ENCODE peak calls at places on chromosomes 7 and 10, in eight cellular contexts. One of them, this sample, is unnamed.

GRCh38 chr7:74002474-74003017 is 25.4 kb upstream of the ELN start:
- DNase-seq in PC-9: peak; percentile 57
- DNase-seq in A549: peak; percentile 88
- DNase-seq in lung: no peak
- DNase-seq in upper lobe of right lung: peak; percentile 78
- DNase-seq in suprapubic skin: no peak
- DNase-seq in tibial artery: peak; percentile 65
- DNase-seq in esophagus squamous epithelium: no peak
- DNase-seq in this sample: no peak

GRCh38 chr7:134394046-134394445 is 64.9 kb downstream of the AKR1B1 start:
- DNase-seq in lung: no peak
- DNase-seq in PC-9: no peak
- DNase-seq in esophagus squamous epithelium: no peak
- DNase-seq in tibial artery: no peak
- DNase-seq in upper lobe of right lung: no peak
- DNase-seq in suprapubic skin: no peak
- DNase-seq in A549: no peak
- DNase-seq in this sample: no peak

GRCh38 chr10:31186225-31187010 is 132.6 kb upstream of the ZEB1 start:
- DNase-seq in esophagus squamous epithelium: no peak
- DNase-seq in suprapubic skin: no peak
- DNase-seq in upper lobe of right lung: no peak
- DNase-seq in lung: no peak
- DNase-seq in tibial artery: no peak
- DNase-seq in PC-9: peak; percentile 42
- DNase-seq in A549: no peak
- DNase-seq in this sample: no peak

GRCh38 chr7:34107306-34107705 is 202.0 kb downstream of the BMPER start:
- DNase-seq in A549: no peak
- DNase-seq in tibial artery: peak; percentile 33
- DNase-seq in esophagus squamous epithelium: no peak
- DNase-seq in PC-9: no peak
- DNase-seq in lung: no peak
- DNase-seq in suprapubic skin: no peak
- DNase-seq in upper lobe of right lung: no peak
- DNase-seq in this sample: no peak

GRCh38 chr10:59465089-59465488 is 102.7 kb upstream of the FAM13C start:
- DNase-seq in lung: no peak
- DNase-seq in tibial artery: no peak
- DNase-seq in PC-9: no peak
- DNase-seq in A549: no peak
- DNase-seq in esophagus squamous epithelium: no peak
- DNase-seq in suprapubic skin: no peak
- DNase-seq in upper lobe of right lung: no peak
- DNase-seq in this sample: no peak

GRCh38 chr10:122052702-122053101 is 63.7 kb downstream of the TACC2 start:
- DNase-seq in tibial artery: no peak
- DNase-seq in lung: no peak
- DNase-seq in PC-9: no peak
- DNase-seq in esophagus squamous epithelium: no peak
- DNase-seq in upper lobe of right lung: peak; percentile 13
- DNase-seq in A549: no peak
- DNase-seq in suprapubic skin: no peak
- DNase-seq in this sample: no peak

GRCh38 chr7:12475362-12476063 is 71.8 kb upstream of the VWDE start:
- DNase-seq in tibial artery: no peak
- DNase-seq in esophagus squamous epithelium: no peak
- DNase-seq in suprapubic skin: no peak
- DNase-seq in upper lobe of right lung: no peak
- DNase-seq in A549: no peak
- DNase-seq in PC-9: peak; percentile 51
- DNase-seq in lung: no peak
- DNase-seq in this sample: no peak

GRCh38 chr7:30789334-30789711 is 18.1 kb downstream of the MINDY4 start:
- DNase-seq in upper lobe of right lung: no peak
- DNase-seq in lung: no peak
- DNase-seq in esophagus squamous epithelium: no peak
- DNase-seq in PC-9: no peak
- DNase-seq in A549: no peak
- DNase-seq in tibial artery: peak; percentile 72
- DNase-seq in suprapubic skin: no peak
- DNase-seq in this sample: peak; percentile 77

GRCh38 chr10:13390604-13391522 is 42.8 kb upstream of the SEPHS1 start:
- DNase-seq in upper lobe of right lung: no peak
- DNase-seq in lung: no peak
- DNase-seq in suprapubic skin: no peak
- DNase-seq in esophagus squamous epithelium: no peak
- DNase-seq in tibial artery: peak; percentile 28
- DNase-seq in A549: no peak
- DNase-seq in PC-9: no peak
- DNase-seq in this sample: no peak

DNA sequence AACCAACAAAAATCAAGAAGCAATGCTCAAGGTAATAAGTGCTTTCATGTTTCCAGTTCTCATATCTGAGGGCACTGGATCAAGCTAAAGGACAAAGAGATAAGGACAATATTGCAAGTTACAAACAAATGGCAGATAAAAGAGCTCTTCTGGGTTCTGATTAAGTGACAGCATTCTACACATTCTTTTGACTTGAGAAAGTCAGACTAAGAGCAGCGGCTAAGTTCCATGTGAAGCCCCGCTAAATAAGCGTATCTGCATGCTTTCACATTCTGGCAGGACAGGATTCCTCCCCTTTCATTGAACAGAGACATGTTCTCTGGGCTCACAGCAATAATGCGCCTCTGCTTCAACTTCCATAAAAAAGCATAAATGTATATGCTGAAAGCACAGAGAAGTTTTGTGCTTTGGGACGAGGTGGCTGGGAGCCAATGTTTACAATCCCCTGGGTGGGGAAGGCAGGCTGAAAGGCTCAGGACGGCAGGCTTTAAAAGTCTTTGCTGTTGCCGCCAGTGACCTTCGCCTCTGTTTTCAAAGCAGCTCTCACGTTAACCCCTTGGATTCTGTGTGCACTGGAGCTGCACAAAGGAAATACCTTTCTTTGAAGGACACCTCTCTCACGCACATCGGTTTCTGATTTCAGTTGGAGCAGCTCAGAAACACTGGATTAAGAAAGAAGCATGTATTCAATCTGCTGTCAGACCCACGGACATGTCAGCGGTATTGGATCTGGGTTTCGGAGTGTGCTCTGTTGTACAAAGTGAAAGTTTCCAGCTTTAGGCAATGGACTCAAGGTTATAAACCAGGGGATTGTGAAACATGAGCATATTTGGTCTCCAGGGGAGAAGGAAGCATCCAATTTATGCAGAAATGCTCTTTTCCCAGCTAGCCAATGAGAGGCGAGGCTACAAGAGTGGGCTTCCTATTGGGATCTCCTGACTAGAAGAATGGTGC is 105.4 kb upstream of the FAM133B start:
- DNase-seq in PC-9: peak; percentile 78
- DNase-seq in tibial artery: no peak
- DNase-seq in suprapubic skin: peak; percentile 63
- DNase-seq in esophagus squamous epithelium: no peak
- DNase-seq in upper lobe of right lung: no peak
- DNase-seq in lung: peak; percentile 44
- DNase-seq in A549: peak; percentile 36
- DNase-seq in this sample: no peak
- H3K4me1 ChIP-seq in PC-9: peaks cover 6% of the 10 kb centered on the region
- H3K4me1 ChIP-seq in tibial artery: no peaks in the 10 kb centered on the region
- H3K4me1 ChIP-seq in suprapubic skin: peaks cover 26% of the 10 kb centered on the region
- H3K4me1 ChIP-seq in esophagus squamous epithelium: peaks cover 40% of the 10 kb centered on the region
- H3K4me1 ChIP-seq in upper lobe of right lung: peaks cover 18% of the 10 kb centered on the region
- H3K4me1 ChIP-seq in lung: peaks cover 8% of the 10 kb centered on the region
- H3K4me1 ChIP-seq in A549: peaks cover 72% of the 10 kb centered on the region
- H3K4me1 ChIP-seq in this sample: no peaks in the 10 kb centered on the region

GRCh38 chr7:108653526-108653925 is 83.9 kb downstream of the DNAJB9 start:
- DNase-seq in esophagus squamous epithelium: no peak
- DNase-seq in upper lobe of right lung: no peak
- DNase-seq in PC-9: no peak
- DNase-seq in suprapubic skin: no peak
- DNase-seq in tibial artery: no peak
- DNase-seq in A549: no peak
- DNase-seq in lung: no peak
- DNase-seq in this sample: no peak

GRCh38 chr7:108652886-108653285 is 83.2 kb downstream of the DNAJB9 start:
- DNase-seq in esophagus squamous epithelium: no peak
- DNase-seq in tibial artery: no peak
- DNase-seq in lung: no peak
- DNase-seq in A549: no peak
- DNase-seq in suprapubic skin: no peak
- DNase-seq in PC-9: no peak
- DNase-seq in upper lobe of right lung: no peak
- DNase-seq in this sample: no peak

DNA sequence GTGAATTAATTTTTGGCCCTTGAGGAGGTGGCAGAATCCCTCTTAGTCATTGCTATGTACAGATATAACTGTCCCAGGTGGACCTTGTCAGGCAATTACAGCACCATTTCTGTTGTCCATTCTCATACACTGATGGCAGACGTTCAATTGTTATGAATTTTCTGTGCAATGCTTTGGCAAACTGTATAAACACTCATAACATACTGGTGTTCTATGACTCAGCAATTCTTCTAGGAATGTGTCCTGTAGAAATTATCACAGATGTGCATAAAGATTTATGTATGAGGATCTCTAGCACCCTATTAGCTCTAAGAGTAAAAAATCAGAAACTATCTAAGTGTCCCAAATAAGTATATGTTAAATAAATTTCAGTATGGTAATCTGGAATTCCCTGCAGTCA is 80.8 kb downstream of the DNAJB9 start:
- DNase-seq in A549: no peak
- DNase-seq in upper lobe of right lung: no peak
- DNase-seq in PC-9: no peak
- DNase-seq in suprapubic skin: no peak
- DNase-seq in tibial artery: no peak
- DNase-seq in esophagus squamous epithelium: no peak
- DNase-seq in lung: no peak
- DNase-seq in this sample: no peak
- H3K27ac ChIP-seq in A549: peak overlapping the region; percentile 70
- H3K27ac ChIP-seq in upper lobe of right lung: no peak overlapping the region
- H3K27ac ChIP-seq in PC-9: no peak overlapping the region
- H3K27ac ChIP-seq in suprapubic skin: no peak overlapping the region
- H3K27ac ChIP-seq in tibial artery: no peak overlapping the region
- H3K27ac ChIP-seq in esophagus squamous epithelium: no peak overlapping the region
- H3K27ac ChIP-seq in lung: no peak overlapping the region
- H3K27ac ChIP-seq in this sample: no peak overlapping the region

GRCh38 chr10:34731213-34731612 is 83.9 kb downstream of the PARD3 start:
- DNase-seq in lung: no peak
- DNase-seq in PC-9: no peak
- DNase-seq in suprapubic skin: no peak
- DNase-seq in upper lobe of right lung: no peak
- DNase-seq in esophagus squamous epithelium: no peak
- DNase-seq in tibial artery: no peak
- DNase-seq in A549: no peak
- DNase-seq in this sample: no peak
- H3K4me1 ChIP-seq in lung: peaks cover 13% of the 10 kb centered on the region
- H3K4me1 ChIP-seq in PC-9: peaks cover 45% of the 10 kb centered on the region
- H3K4me1 ChIP-seq in suprapubic skin: peaks cover 53% of the 10 kb centered on the region
- H3K4me1 ChIP-seq in upper lobe of right lung: peaks cover 21% of the 10 kb centered on the region
- H3K4me1 ChIP-seq in esophagus squamous epithelium: peaks cover 92% of the 10 kb centered on the region
- H3K4me1 ChIP-seq in tibial artery: no peaks in the 10 kb centered on the region
- H3K4me1 ChIP-seq in A549: peaks cover 79% of the 10 kb centered on the region
- H3K4me1 ChIP-seq in this sample: peaks cover 2% of the 10 kb centered on the region

DNA sequence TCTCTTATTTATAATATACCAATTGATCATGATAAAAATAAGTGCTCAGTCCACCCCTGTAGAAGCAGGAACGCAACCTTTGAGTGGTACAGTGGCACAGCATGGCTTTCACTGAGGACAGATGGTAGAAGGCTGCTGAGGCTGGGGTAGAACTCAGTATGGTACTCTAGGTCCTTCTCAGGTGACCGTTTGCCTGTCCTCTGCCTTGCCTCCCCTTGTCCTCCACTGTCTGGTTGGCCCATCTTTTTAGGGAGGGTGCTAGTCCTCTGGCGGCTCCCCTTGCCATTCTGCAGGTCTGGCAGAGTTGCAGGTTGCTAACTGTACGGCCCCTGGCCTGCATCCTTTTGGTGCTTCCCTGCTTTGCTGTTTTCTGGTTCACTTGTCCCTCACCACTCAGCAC is 27.3 kb downstream of the SLC18A2 start:
- DNase-seq in upper lobe of right lung: no peak
- DNase-seq in PC-9: no peak
- DNase-seq in tibial artery: no peak
- DNase-seq in suprapubic skin: no peak
- DNase-seq in lung: no peak
- DNase-seq in esophagus squamous epithelium: no peak
- DNase-seq in A549: no peak
- DNase-seq in this sample: no peak
- H3K27ac ChIP-seq in upper lobe of right lung: no peak overlapping the region
- H3K27ac ChIP-seq in PC-9: no peak overlapping the region
- H3K27ac ChIP-seq in tibial artery: no peak overlapping the region
- H3K27ac ChIP-seq in suprapubic skin: no peak overlapping the region
- H3K27ac ChIP-seq in lung: no peak overlapping the region
- H3K27ac ChIP-seq in esophagus squamous epithelium: no peak overlapping the region
- H3K27ac ChIP-seq in A549: no peak overlapping the region
- H3K27ac ChIP-seq in this sample: no peak overlapping the region

DNA sequence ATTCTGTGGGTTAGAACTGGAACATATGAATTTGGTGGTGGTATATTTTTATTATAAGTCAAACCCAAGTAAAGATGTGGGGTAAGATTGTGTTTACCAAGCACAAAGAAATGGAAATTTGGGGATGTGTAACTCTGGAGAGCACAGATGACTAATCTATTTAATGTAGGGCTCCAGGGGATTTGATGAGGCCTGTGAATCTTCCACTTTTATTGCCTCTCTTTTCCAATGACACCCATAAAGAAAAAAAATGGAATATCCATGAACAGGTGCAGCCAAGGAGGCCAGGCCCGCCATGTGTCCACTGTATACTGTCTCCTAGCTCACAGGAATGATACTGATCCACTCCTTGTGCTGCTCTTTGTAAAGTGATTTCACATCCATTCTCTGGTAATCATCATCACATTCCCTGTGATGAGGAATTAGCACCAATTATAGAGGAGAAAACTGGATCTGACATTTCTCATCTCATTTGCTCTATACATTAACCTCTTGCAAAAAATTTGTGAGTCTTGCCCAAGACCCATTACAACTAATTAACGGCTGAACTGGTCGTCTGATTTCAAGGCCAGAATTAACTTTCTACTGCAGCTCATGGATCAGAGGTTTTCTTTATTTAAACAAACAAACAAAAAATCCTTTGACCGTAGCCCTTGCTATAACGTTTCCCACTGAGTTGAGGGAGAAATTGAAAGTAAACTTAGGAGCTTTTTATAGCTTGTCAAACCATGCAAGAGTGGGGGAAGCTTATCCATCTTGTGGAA is 3.0 kb downstream of the SRGN start:
- DNase-seq in tibial artery: no peak
- DNase-seq in upper lobe of right lung: no peak
- DNase-seq in suprapubic skin: no peak
- DNase-seq in lung: no peak
- DNase-seq in esophagus squamous epithelium: no peak
- DNase-seq in A549: no peak
- DNase-seq in PC-9: no peak
- DNase-seq in this sample: no peak
- H3K4me1 ChIP-seq in tibial artery: no peaks in the 10 kb centered on the region
- H3K4me1 ChIP-seq in upper lobe of right lung: peaks cover 22% of the 10 kb centered on the region
- H3K4me1 ChIP-seq in suprapubic skin: peaks cover 10% of the 10 kb centered on the region
- H3K4me1 ChIP-seq in lung: no peaks in the 10 kb centered on the region
- H3K4me1 ChIP-seq in esophagus squamous epithelium: peaks cover 22% of the 10 kb centered on the region
- H3K4me1 ChIP-seq in A549: peaks cover 5% of the 10 kb centered on the region
- H3K4me1 ChIP-seq in PC-9: peaks cover 7% of the 10 kb centered on the region
- H3K4me1 ChIP-seq in this sample: peaks cover 13% of the 10 kb centered on the region

GRCh38 chr7:139095194-139095659 is 14.3 kb downstream of the ZC3HAV1 start:
- DNase-seq in A549: no peak
- DNase-seq in esophagus squamous epithelium: peak; percentile 9
- DNase-seq in lung: no peak
- DNase-seq in upper lobe of right lung: no peak
- DNase-seq in suprapubic skin: no peak
- DNase-seq in PC-9: no peak
- DNase-seq in tibial artery: peak; percentile 27
- DNase-seq in this sample: no peak
- H3K27ac ChIP-seq in A549: no peak overlapping the region
- H3K27ac ChIP-seq in esophagus squamous epithelium: peak overlapping the region; percentile 25
- H3K27ac ChIP-seq in lung: peak overlapping the region; percentile 57
- H3K27ac ChIP-seq in upper lobe of right lung: peak overlapping the region; percentile 44
- H3K27ac ChIP-seq in suprapubic skin: peak overlapping the region; percentile 18
- H3K27ac ChIP-seq in PC-9: no peak overlapping the region
- H3K27ac ChIP-seq in tibial artery: no peak overlapping the region
- H3K27ac ChIP-seq in this sample: peak overlapping the region; percentile 9

This sample was measured in right atrium auricular region.